ENCODE peak calls at places on chromosomes 11 and 22, in five cellular contexts. K is A549, H is K562, V is HepG2, R is GM12878. S is an unnamed sample.

GRCh38 chr11:36748856-36749255 is 150.8 kb upstream of the RAG2 start:
- DNase-seq in K (no peak), H (no peak), V (no peak), R (no peak), S (no peak)

GRCh38 chr22:20396639-20397038 is 2.7 kb downstream of the ZNF74 start:
- DNase-seq in K (no peak), H (no peak), V (no peak), R (peak), S (no peak)

GRCh38 chr11:48073031-48073861 is 92.9 kb downstream of the PTPRJ start:
- DNase-seq in K (no peak), H (no peak), V (no peak), R (no peak), S (no peak)

GRCh38 chr22:49367016-49367697 is 460.5 kb downstream of the BRD1 start:
- DNase-seq in K (no peak), H (no peak), V (no peak), R (no peak), S (no peak)

GRCh38 chr11:116732740-116733385 is 39.9 kb downstream of the BUD13 start:
- DNase-seq in K (peak), H (peak), V (peak), R (peak), S (peak)

GRCh38 chr11:16326679-16327297 is 29.6 kb downstream of the SOX6 start:
- DNase-seq in K (no peak), H (peak), V (no peak), R (no peak), S (no peak)

GRCh38 chr11:11948242-11948947 is 60.0 kb downstream of the DKK3 start:
- DNase-seq in K (no peak), H (no peak), V (peak), R (no peak), S (no peak)

GRCh38 chr11:90468923-90469322 is 246.1 kb upstream of the CHORDC1 start:
- DNase-seq in K (no peak), H (no peak), V (no peak), R (no peak), S (no peak)

GRCh38 chr11:69801513-69802335 is 17.5 kb downstream of the FGF3 start:
- DNase-seq in K (no peak), H (peak), V (peak), R (no peak), S (peak)

GRCh38 chr11:22703040-22703439 is 36.6 kb downstream of the GAS2 start:
- DNase-seq in K (peak), H (peak), V (peak), R (peak), S (no peak)

GRCh38 chr11:57342702-57343101 is 4.5 kb downstream of the P2RX3 start:
- DNase-seq in K (no peak), H (no peak), V (no peak), R (no peak), S (no peak)

GRCh38 chr11:57339305-57339704 is 1.2 kb downstream of the P2RX3 start:
- DNase-seq in K (no peak), H (no peak), V (no peak), R (no peak), S (no peak)

GRCh38 chr11:57341250-57341808 is 3.2 kb downstream of the P2RX3 start:
- DNase-seq in K (no peak), H (no peak), V (no peak), R (no peak), S (no peak)

GRCh38 chr11:57338152-57338551 is at the start of gene P2RX3:
- DNase-seq in K (no peak), H (no peak), V (no peak), R (no peak), S (no peak)

GRCh38 chr11:57340228-57340627 is 2.1 kb downstream of the P2RX3 start:
- DNase-seq in K (no peak), H (peak), V (no peak), R (no peak), S (peak)
- TF ChIP-seq ESRRA in K (no peak), H (no peak), V (no peak), R (no peak), S (no peak)

GRCh38 chr22:35633520-35633919 is 14.7 kb upstream of the APOL6 start:
- DNase-seq in K (no peak), H (no peak), V (no peak), R (no peak), S (no peak)

GRCh38 chr22:35630891-35631290 is 13.8 kb upstream of the MB start:
- DNase-seq in K (no peak), H (no peak), V (no peak), R (no peak), S (no peak)

GRCh38 chr22:35631597-35631996 is 14.5 kb upstream of the MB start:
- DNase-seq in K (peak), H (peak), V (peak), R (no peak), S (peak)

GRCh38 chr22:35634015-35634414 is 14.2 kb upstream of the APOL6 start:
- DNase-seq in K (no peak), H (peak), V (no peak), R (no peak), S (no peak)

GRCh38 chr22:35632902-35633301 is 15.3 kb upstream of the APOL6 start:
- DNase-seq in K (no peak), H (no peak), V (no peak), R (no peak), S (no peak)
- TF ChIP-seq ESRRA in K (no peak), H (no peak), V (no peak), R (no peak), S (no peak)

DNA sequence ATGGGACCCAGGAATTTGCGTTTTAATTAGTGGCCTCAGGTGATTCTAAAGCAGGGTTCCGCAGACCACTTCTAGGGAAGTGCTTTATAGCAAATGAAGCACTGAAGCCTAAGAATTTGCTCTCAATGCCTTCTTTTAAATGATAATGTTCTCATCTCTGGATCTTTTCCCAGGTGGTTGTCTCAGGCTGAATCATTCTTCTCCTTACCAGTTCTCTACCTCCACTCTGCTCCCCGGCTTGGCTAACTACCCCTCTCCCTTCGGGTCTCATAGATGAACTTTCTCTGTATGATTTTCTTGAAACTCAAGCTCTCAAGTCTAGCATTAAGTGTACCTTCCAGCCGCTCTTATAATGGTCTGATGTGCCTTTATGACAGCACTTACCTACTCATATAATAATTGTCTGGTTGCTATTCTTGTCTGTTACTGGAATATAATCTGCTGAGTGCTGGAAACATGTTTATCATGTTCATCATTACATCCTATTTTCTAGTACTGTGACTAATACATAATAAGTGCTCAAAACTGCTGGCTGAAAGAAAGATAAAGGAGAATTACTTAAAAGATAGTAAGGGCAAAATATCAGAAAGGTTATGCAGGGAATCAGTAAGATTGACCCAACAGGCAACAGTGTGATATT is 195.9 kb upstream of the SESN3 start:
- DNase-seq in K (no peak), H (no peak), V (no peak), R (no peak), S (no peak)
- TF ChIP-seq ESRRA in K (no peak), H (no peak), V (no peak), R (no peak), S (no peak)

GRCh38 chr22:50725597-50725996 is 12.4 kb upstream of the ACR start:
- DNase-seq in K (no peak), H (no peak), V (no peak), R (no peak), S (no peak)
- TF ChIP-seq ESRRA in K (no peak), H (no peak), V (no peak), R (no peak), S (no peak)

GRCh38 chr11:1926156-1927031 is 6.9 kb downstream of the TNNT3 start:
- DNase-seq in K (no peak), H (no peak), V (no peak), R (no peak), S (no peak)

GRCh38 chr11:1923201-1923956 is 3.9 kb downstream of the TNNT3 start:
- DNase-seq in K (no peak), H (no peak), V (no peak), R (no peak), S (no peak)

GRCh38 chr11:1925373-1926155 is 6.1 kb downstream of the TNNT3 start:
- DNase-seq in K (no peak), H (no peak), V (no peak), R (no peak), S (no peak)

GRCh38 chr11:1924121-1924520 is 4.6 kb downstream of the TNNT3 start:
- DNase-seq in K (no peak), H (no peak), V (no peak), R (no peak), S (no peak)

GRCh38 chr11:1924646-1925372 is 5.3 kb downstream of the TNNT3 start:
- DNase-seq in K (no peak), H (no peak), V (no peak), R (no peak), S (no peak)
- TF ChIP-seq ESRRA in K (no peak), H (no peak), V (no peak), R (no peak), S (no peak)

GRCh38 chr11:13036235-13036634 is 27.1 kb downstream of the RASSF10 start:
- DNase-seq in K (no peak), H (no peak), V (no peak), R (no peak), S (no peak)

GRCh38 chr11:13035711-13036110 is 26.6 kb downstream of the RASSF10 start:
- DNase-seq in K (no peak), H (no peak), V (no peak), R (no peak), S (no peak)

GRCh38 chr11:13040969-13041561 is 31.9 kb downstream of the RASSF10 start:
- DNase-seq in K (no peak), H (peak), V (no peak), R (no peak), S (no peak)

GRCh38 chr11:13033760-13034533 is 24.8 kb downstream of the RASSF10 start:
- DNase-seq in K (no peak), H (no peak), V (no peak), R (no peak), S (no peak)

DNA sequence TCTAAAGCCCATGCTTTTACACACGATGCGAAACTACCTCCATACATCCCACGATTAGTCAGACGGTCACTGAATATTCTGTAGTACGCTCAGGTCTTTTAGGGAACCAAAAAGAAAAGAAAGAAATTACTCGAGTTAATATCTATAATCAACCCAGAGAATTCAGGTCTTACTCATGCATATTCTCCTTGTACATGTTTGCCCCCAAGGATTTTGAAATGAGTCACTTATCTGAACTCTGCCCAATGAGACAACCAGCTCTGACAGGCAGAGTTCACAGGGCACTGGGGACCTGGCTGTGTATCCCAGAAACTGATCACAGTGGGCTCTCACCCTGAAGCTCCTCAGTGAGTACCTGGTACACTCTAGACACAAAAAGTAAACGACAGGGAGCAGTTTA is 29.2 kb downstream of the RASSF10 start:
- DNase-seq in K (no peak), H (no peak), V (peak), R (no peak), S (no peak)
- TF ChIP-seq ESRRA in K (no peak), H (no peak), V (no peak), R (no peak), S (no peak)

DNA sequence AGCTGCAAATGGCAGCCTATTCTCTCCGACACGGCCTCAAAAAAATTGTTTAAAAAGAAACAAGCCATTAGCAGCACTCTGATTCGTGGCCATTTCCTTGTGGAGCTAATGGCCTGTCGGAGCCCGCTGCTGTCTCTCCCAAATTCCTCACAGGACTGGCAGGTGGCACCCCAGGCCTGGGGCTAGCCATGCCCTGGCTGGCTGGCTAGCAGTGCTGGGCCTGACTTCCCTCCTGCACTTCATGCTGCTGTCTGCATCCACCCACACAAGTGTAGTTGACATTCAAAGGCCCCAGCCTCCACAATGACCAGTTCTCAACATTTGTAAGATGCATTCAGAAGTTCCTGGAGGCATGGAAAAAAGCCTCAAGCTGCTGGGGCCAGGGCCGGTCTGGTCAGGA is 61.5 kb downstream of the SMCO4 start:
- DNase-seq in K (no peak), H (no peak), V (no peak), R (no peak), S (no peak)
- TF ChIP-seq ESRRA in K (no peak), H (no peak), V (no peak), R (no peak), S (no peak)

DNA sequence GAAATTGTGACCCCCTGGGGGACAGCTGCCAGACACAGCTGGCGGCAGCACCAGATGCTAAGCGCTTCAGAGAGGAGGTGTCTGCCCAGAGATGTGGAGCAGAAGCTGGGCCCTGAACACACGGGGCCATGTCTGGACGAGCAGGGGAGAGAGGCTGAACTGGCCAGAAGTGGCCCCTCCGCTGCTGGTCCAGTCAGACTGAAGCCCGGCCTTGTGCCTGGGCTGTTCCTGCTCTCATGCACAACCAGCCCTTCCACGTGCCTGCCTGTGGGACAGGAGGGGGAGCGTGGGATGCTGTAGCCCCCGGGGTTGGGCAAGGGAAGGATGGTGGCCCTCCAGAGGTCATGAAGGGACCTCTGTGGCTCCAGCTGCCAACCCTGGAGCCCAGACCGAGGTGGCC is 1.8 kb downstream of the ADM2 start:
- DNase-seq in K (no peak), H (no peak), V (no peak), R (no peak), S (no peak)
- TF ChIP-seq ESRRA in K (no peak), H (no peak), V (no peak), R (no peak), S (no peak)